ENCODE peak calls at places on chromosomes 6 and 20, in ten cellular contexts. M is activated CD4-positive, CD25-positive, alpha-beta regulatory T cell; B is head of caudate nucleus; W is stomach; S is adipocyte; A is GM04504; K is activated T-helper 1 cell treated with anti-CD3 and anti-CD28 coated beads, Interleukin-12 subunit alpha, Interleukin-12 subunit beta, Interleukin-2, Interleukin-4 antibody, amounts not matched to agents 30 ng/mL and 10 ng/mL and 1 ng/mL, durations not matched to agents 14 hours and 24 hours and 36 hours; F is NCI-H1092 treated with DMSO at 0.1 percent for 48 hours; U is ecto neural progenitor cell; P is activated T-cell treated with anti-CD3 and anti-CD28 coated beads, Interleukin-2, amount 50 U/mL, for 24 hours. Q is an unnamed sample.

GRCh38 chr6:118171852-118172251 is 264.8 kb downstream of the SLC35F1 start:
- DNase-seq in W (no peak), S (no peak), K (no peak), F (no peak), P (no peak), U (no peak), M (no peak), B (no peak), A (no peak), Q (no peak)

GRCh38 chr20:58174708-58175287 is 53.7 kb downstream of the ANKRD60 start:
- DNase-seq in P (no peak), U (no peak), K (no peak), A (no peak), F (no peak), M (no peak), W (no peak), S (no peak), B (no peak), Q (no peak)

GRCh38 chr20:44336086-44336485 is 757 bp upstream of the R3HDML start:
- DNase-seq in B (no peak), W (no peak), U (peak), K (no peak), S (no peak), A (no peak), F (no peak), P (no peak), M (no peak), Q (no peak)

GRCh38 chr6:112013051-112013450 is 40.9 kb upstream of the CCN6 start:
- DNase-seq in W (no peak), K (no peak), M (no peak), F (no peak), A (no peak), P (no peak), B (no peak), S (no peak), U (no peak), Q (no peak)

GRCh38 chr6:5866547-5867051 is 140.1 kb downstream of the NRN1 start:
- DNase-seq in S (peak), F (peak), M (no peak), A (peak), K (no peak), P (no peak), B (no peak), W (no peak), U (no peak), Q (peak)

GRCh38 chr6:35496851-35497570 is at the start of gene TEAD3:
- DNase-seq in M (no peak), P (peak), U (peak), K (peak), B (no peak), F (no peak), W (peak), A (peak), S (peak), Q (no peak)

GRCh38 chr6:54283877-54284860 is 24.1 kb upstream of the TINAG start:
- DNase-seq in M (no peak), K (no peak), A (no peak), U (no peak), B (no peak), P (no peak), S (no peak), W (no peak), F (no peak), Q (no peak)

GRCh38 chr6:24666097-24666615 is 543 bp downstream of the TDP2 start:
- DNase-seq in W (peak), M (no peak), S (peak), A (no peak), P (no peak), U (no peak), K (no peak), B (peak), F (peak), Q (no peak)

GRCh38 chr6:144582939-144583613 is 297.9 kb downstream of the UTRN start:
- DNase-seq in P (peak), U (peak), B (peak), A (no peak), F (peak), S (no peak), K (peak), M (no peak), W (peak), Q (peak)

GRCh38 chr6:52535711-52536423 is 41.0 kb downstream of the TRAM2 start:
- DNase-seq in K (no peak), B (no peak), W (no peak), S (no peak), P (no peak), A (no peak), F (no peak), M (no peak), U (no peak), Q (no peak)

GRCh38 chr6:169165561-169166300 is 87.9 kb downstream of the THBS2 start:
- DNase-seq in A (no peak), M (no peak), K (no peak), U (peak), B (no peak), S (peak), F (no peak), P (no peak), W (peak), Q (no peak)

GRCh38 chr6:121222656-121223055 is 111.6 kb downstream of the TBC1D32 start:
- DNase-seq in W (no peak), A (peak), S (peak), U (no peak), F (no peak), B (no peak), M (no peak), P (no peak), K (no peak), Q (no peak)